ENCODE peak calls at places on chromosomes 5 and 9, in five cellular contexts. Y is AG09309, P is hepatocyte, X is GM23338, I is prostate gland. M is an unnamed sample.

GRCh38 chr5:94086194-94086593 is 344.8 kb upstream of the POU5F2 start:
- DNase-seq in Y (no peak), P (no peak), X (no peak), I (no peak), M (no peak)

GRCh38 chr5:147234825-147235635 is at the start of gene STK32A:
- DNase-seq in Y (no peak), P (peak), X (peak), I (no peak), M (peak)

GRCh38 chr5:165126598-165126997 is 1621.2 kb downstream of the MAT2B start:
- DNase-seq in Y (no peak), P (no peak), X (no peak), I (no peak), M (no peak)

GRCh38 chr5:105807951-105808350 is 1862.8 kb downstream of the EFNA5 start:
- DNase-seq in Y (no peak), P (no peak), X (no peak), I (no peak), M (no peak)

GRCh38 chr9:77935974-77936373 is 95.6 kb downstream of the GNAQ start:
- DNase-seq in Y (no peak), P (no peak), X (no peak), I (no peak), M (no peak)

GRCh38 chr9:37948417-37948980 is 44.6 kb upstream of the SLC25A51 start:
- DNase-seq in Y (no peak), P (no peak), X (no peak), I (no peak), M (no peak)

GRCh38 chr9:118782790-118783463 is 586.3 kb downstream of the BRINP1 start:
- DNase-seq in Y (no peak), P (no peak), X (no peak), I (no peak), M (no peak)

GRCh38 chr5:7261049-7261448 is 134.9 kb upstream of the ADCY2 start:
- DNase-seq in Y (peak), P (peak), X (peak), I (peak), M (peak)

GRCh38 chr5:176530983-176531901 is 6.0 kb downstream of the RNF44 start:
- DNase-seq in Y (no peak), P (no peak), X (no peak), I (no peak), M (no peak)

GRCh38 chr9:16434522-16434921 is 435.9 kb downstream of the BNC2 start:
- DNase-seq in Y (peak), P (no peak), X (no peak), I (no peak), M (no peak)

GRCh38 chr5:32071351-32071944 is 102.7 kb downstream of the GOLPH3 start:
- DNase-seq in Y (peak), P (no peak), X (no peak), I (no peak), M (no peak)

GRCh38 chr9:129353697-129354336 is 175.8 kb upstream of the IER5L start:
- DNase-seq in Y (no peak), P (no peak), X (no peak), I (no peak), M (no peak)

GRCh38 chr9:129352157-129352870 is 174.3 kb upstream of the IER5L start:
- DNase-seq in Y (no peak), P (no peak), X (peak), I (no peak), M (no peak)

GRCh38 chr9:129350143-129350935 is 172.3 kb upstream of the IER5L start:
- DNase-seq in Y (no peak), P (no peak), X (no peak), I (no peak), M (no peak)

GRCh38 chr9:129351058-129351641 is 173.1 kb upstream of the IER5L start:
- DNase-seq in Y (no peak), P (no peak), X (peak), I (no peak), M (no peak)

DNA sequence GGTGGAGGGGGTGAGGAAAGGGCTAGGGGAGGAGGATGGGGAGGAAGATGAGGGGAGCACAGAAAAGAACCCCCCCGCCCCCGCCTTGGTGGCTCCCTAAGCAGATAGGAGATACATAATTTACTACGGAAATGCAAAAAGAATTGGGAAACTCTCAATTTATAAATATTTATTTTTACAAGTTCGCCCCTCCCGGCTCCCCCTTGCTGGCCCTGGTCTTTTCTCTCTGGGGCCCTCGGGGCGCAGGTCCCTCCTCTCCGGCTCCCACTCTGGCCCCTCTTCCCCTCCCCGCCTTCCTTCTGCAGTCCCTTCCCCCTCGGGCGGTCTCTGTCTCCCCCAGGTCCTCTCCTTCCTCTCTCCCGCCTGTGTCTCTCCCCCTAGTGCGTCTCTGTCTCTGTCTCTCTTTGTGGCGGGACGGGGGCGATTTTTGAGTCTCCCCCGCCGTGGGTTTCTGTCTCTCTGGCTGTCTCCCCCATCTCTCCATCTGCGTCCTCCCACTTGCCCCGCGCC is 173.6 kb upstream of the IER5L start:
- DNase-seq in Y (no peak), P (no peak), X (peak), I (no peak), M (no peak)
- TF ChIP-seq CTCF in Y (no peak), P (no peak), X (no peak), I (no peak), M (no peak)

GRCh38 chr5:41927604-41928003 is 2.5 kb downstream of the FBXO4 start:
- DNase-seq in Y (no peak), P (no peak), X (no peak), I (no peak), M (no peak)

GRCh38 chr5:41924526-41924871 is 582 bp upstream of the FBXO4 start:
- DNase-seq in Y (no peak), P (no peak), X (no peak), I (no peak), M (no peak)

GRCh38 chr5:41925555-41925946 is 470 bp downstream of the FBXO4 start:
- DNase-seq in Y (no peak), P (no peak), X (no peak), I (peak), M (peak)

GRCh38 chr5:41921874-41922273 is 3.2 kb upstream of the FBXO4 start:
- DNase-seq in Y (no peak), P (no peak), X (no peak), I (no peak), M (peak)

DNA sequence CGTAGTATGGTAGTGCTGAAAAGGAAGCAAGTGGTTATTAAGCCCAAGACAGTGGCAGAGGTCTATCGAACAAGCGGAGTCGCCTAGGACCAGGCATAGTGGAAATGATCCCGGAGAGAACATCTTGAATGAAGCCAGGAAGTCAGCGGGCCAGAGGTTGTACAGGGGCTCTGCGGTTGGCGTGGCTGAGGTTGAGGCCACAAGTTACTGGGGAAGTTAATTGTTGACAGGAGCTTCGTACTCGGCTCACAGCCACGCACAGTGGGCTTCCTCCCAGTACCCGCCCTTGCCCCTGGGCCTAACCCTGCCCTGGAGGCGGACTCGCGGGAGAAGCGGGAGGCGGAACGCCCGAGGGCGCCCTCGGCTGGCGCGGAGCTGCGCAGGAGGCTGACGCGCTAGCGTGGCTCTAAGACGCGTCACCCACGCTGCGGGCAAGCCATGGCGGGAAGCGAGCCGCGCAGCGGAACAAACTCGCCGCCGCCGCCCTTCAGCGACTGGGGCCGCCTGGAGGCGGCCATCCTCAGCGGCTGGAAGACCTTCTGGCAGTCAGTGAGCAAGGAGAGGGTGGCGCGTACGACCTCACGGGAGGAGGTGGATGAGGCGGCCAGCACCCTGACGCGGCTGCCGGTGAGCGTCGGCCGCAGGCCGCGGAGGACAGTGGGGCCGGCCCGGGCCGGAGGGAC is at the start of gene FBXO4:
- DNase-seq in Y (peak), P (peak), X (peak), I (peak), M (peak)
- TF ChIP-seq CTCF in Y (peak), P (peak), X (peak), I (no peak), M (peak)

DNA sequence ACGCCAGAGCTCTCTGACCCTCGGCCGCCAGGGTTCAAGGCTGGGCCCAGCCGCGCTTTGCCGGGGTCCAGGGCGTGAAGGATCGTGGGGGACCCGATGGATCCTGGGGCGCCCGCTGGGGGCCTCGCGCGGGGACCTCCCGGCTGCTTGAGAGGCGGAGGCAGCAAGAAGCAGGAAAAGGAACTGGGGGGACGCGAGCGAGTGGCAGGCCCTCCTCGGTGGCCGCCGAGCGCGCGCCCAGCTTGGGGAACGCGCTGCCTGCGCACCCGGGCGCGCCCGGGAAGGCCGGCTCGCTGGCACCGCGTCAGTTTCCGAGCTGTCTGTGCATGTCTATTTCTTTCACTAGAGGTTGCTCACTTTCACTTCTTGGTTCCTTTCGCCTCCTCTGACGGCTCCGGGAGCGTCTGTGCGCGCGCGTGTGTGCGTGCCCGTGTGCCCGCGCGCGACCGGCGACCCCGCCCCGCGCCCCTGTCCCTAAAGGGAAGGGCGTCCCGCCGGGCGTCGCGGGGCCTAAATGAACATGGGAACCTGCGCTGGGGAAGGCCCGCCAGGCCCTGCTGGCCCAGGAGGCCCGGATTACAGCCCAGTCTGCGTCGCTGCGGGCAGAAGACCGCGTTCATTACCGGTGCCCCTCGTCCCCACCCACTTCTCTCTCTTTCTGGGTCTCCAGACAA is 205.5 kb upstream of the IER5L start:
- DNase-seq in Y (peak), P (peak), X (peak), I (peak), M (peak)
- TF ChIP-seq CTCF in Y (no peak), P (peak), X (no peak), I (no peak), M (no peak)

GRCh38 chr5:67842806-67843205 is 372.8 kb upstream of the PIK3R1 start:
- DNase-seq in Y (peak), P (peak), X (peak), I (no peak), M (peak)
- TF ChIP-seq CTCF in Y (peak), P (no peak), X (peak), I (no peak), M (peak)

GRCh38 chr5:170337055-170337454 is 39.5 kb upstream of the LCP2 start:
- DNase-seq in Y (no peak), P (no peak), X (no peak), I (no peak), M (no peak)

GRCh38 chr5:170338272-170338671 is 40.7 kb upstream of the LCP2 start:
- DNase-seq in Y (no peak), P (no peak), X (no peak), I (no peak), M (no peak)

GRCh38 chr5:170339780-170340167 is 42.2 kb upstream of the LCP2 start:
- DNase-seq in Y (no peak), P (no peak), X (no peak), I (no peak), M (no peak)

GRCh38 chr5:170341545-170341944 is 44.0 kb upstream of the LCP2 start:
- DNase-seq in Y (no peak), P (no peak), X (no peak), I (no peak), M (no peak)

DNA sequence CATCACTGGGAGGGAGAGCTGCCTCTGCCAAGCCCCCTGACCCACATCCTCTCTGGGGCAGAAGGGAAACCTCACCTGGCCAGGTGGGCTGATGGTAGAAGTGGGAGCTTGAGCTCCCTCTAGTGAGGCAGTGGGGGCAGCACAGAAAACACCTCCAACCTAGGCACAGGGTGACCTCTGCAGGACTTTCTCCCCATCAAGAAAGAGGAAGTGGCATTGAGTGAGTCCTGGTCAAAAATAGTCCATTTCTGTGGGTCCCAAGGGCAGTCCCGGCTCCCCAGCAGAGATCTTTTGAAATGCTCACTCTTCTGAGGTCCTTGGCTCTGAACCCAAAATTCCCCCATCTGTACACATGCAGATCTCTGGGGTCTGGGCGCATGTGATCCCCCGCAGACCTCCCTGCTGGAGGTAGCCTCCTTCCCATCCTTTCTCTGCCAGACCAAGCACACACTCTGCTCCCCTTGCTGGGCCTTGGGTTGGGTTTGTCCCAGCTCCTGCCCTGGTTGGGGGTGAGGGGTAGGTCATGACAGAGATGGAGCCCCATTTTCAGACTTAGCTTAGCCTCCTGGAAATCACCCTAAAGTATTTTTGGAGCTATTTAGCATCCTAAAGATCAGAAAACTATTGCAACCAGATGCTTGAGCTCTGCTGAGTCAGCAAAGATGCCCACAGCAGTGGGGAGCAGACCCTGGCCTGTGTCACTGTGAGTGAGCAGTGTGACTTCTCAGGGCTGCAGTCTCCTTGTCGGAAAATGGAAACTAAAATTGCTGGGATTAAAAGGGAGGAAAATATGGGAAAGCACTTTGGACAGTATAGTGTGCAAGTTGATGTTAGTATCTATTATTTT is 41.6 kb upstream of the LCP2 start:
- DNase-seq in Y (no peak), P (no peak), X (peak), I (no peak), M (peak)
- TF ChIP-seq CTCF in Y (no peak), P (peak), X (peak), I (no peak), M (peak)

DNA sequence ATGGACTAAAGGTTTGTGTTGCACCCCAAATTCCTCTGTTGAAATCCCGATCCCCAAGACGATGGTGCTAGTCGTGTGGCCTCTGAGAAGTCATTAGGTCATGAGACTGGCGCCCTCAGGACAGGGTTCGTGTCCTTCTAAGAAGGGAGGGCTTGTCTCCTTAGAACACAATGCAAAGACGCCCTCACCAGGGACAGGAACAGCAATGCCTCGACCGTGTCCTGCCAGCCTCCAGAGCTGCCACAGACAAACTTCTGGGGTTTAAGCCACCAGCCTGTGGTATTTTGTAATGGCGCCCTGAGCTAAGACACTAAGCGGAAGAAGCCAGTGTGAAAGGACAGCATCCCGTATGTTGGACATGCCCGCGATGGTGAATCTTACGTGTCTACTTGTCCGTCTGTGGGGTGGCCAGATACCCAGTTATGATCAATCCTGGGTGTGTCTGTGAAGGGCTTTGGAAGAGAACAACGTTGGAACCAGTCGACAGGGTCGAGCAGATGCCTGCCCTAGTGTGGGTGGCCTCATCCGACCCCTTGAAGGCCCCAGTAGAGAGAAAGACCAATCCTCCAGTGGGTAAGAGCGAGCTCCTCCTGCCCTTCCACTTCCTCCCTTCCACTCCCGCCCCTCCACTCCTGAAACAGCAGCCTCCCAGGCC is 279.2 kb upstream of the IRX2 start:
- DNase-seq in Y (no peak), P (no peak), X (no peak), I (no peak), M (no peak)
- TF ChIP-seq CTCF in Y (no peak), P (no peak), X (no peak), I (no peak), M (no peak)

GRCh38 chr5:25554077-25554476 is 909.3 kb upstream of the CDH10 start:
- DNase-seq in Y (no peak), P (no peak), X (peak), I (no peak), M (no peak)
- TF ChIP-seq CTCF in Y (no peak), P (no peak), X (no peak), I (no peak), M (no peak)

GRCh38 chr5:150175536-150175935 is 9.0 kb downstream of the CDX1 start:
- DNase-seq in Y (no peak), P (no peak), X (peak), I (no peak), M (peak)
- TF ChIP-seq CTCF in Y (peak), P (peak), X (peak), I (no peak), M (peak)

DNA sequence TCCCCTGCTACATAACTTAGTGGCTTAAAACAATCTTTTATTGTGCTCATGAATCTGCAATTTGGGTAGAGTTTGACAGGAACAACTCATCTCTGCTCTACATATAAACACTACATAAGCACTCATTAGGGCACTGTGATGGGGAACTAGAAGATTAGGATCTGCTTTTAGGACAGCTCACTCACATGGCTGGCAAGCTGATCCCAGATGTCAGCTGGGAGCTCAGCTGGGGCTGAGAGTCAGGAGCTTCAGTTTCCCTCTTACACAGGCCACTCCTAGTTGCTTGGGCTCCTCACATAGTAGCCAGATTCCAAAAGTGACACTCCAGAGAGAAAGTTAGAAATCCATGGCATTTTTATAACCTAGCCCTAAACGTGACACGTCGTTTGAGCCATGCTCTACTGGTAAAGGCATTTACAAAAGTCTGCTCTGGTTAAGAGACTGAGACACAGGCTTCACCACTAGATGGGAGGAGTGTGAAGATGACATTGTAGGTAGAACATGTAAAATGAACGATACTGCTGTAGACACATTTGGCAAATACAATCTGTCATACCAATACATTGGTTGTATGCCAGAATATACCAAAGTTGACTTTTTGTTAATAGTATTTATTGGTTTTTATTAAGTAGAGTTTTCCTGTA is 23.6 kb downstream of the SCAI start:
- DNase-seq in Y (no peak), P (no peak), X (no peak), I (no peak), M (no peak)
- TF ChIP-seq CTCF in Y (peak), P (no peak), X (no peak), I (no peak), M (no peak)